ENCODE peak calls at places on chromosome 12, in four cellular contexts. H is activated CD8-positive, alpha-beta T cell treated with anti-CD3 and anti-CD28 coated beads, Interleukin-2, amount 10 ng/mL, durations not matched to agents 7 days and 5 days; J is pancreas; C is T-helper 2 cell. W is an unnamed sample.

GRCh38 chr12:42887657-42888056 is 298.1 kb upstream of the PRICKLE1 start:
- DNase-seq in H (no peak), J (no peak), C (no peak), W (no peak)

GRCh38 chr12:30939234-30939633 is 12.7 kb downstream of the TSPAN11 start:
- DNase-seq in H (no peak), J (no peak), C (no peak), W (peak; percentile 24)

GRCh38 chr12:11433664-11434063 is 38.3 kb upstream of the PRB2 start:
- DNase-seq in H (no peak), J (no peak), C (no peak), W (no peak)

GRCh38 chr12:43337571-43338497 is 214.2 kb downstream of the ADAMTS20 start:
- DNase-seq in H (no peak), J (no peak), C (no peak), W (peak; percentile 18)

GRCh38 chr12:131128556-131128955 is 174.8 kb downstream of the ADGRD1 start:
- DNase-seq in H (no peak), J (no peak), C (no peak), W (no peak)

GRCh38 chr12:66107451-66107915 is 23.1 kb downstream of the LLPH start:
- DNase-seq in H (peak; percentile 78), J (no peak), C (no peak), W (peak; percentile 92)

GRCh38 chr12:89098390-89099102 is 253.8 kb downstream of the DUSP6 start:
- DNase-seq in H (no peak), J (no peak), C (no peak), W (no peak)

GRCh38 chr12:80441921-80442320 is 2.1 kb upstream of the PTPRQ start:
- DNase-seq in H (no peak), J (no peak), C (no peak), W (peak; percentile 70)

GRCh38 chr12:111438501-111438900 is 32.8 kb downstream of the SH2B3 start:
- DNase-seq in H (peak; percentile 63), J (peak; percentile 70), C (no peak), W (peak; percentile 63)

GRCh38 chr12:10068634-10069033 is 30.2 kb downstream of the CLEC1A start:
- DNase-seq in H (no peak), J (no peak), C (no peak), W (no peak)

GRCh38 chr12:108302471-108303311 is 36.4 kb downstream of the CMKLR1 start:
- DNase-seq in H (no peak), J (no peak), C (no peak), W (peak; percentile 80)

GRCh38 chr12:94589591-94590001 is 60.8 kb downstream of the TMCC3 start:
- DNase-seq in H (no peak), J (no peak), C (no peak), W (no peak)

GRCh38 chr12:1488908-1489381 is 105.4 kb downstream of the FBXL14 start:
- DNase-seq in H (peak; percentile 36), J (no peak), C (no peak), W (no peak)

GRCh38 chr12:32400114-32400672 is 835 bp downstream of the FGD4 start:
- DNase-seq in H (no peak), J (no peak), C (no peak), W (no peak)

GRCh38 chr12:32561931-32562341 is 117.2 kb upstream of the DNM1L start:
- DNase-seq in H (no peak), J (no peak), C (no peak), W (peak; percentile 26)

GRCh38 chr12:79618848-79619404 is 71.8 kb downstream of the PAWR start:
- DNase-seq in H (no peak), J (no peak), C (no peak), W (peak; percentile 49)

GRCh38 chr12:52009081-52009751 is 2.5 kb downstream of the TAMALIN start:
- DNase-seq in H (no peak), J (peak; percentile 37), C (no peak), W (no peak)

GRCh38 chr12:123126294-123127144 is 24.4 kb downstream of the PITPNM2 start:
- DNase-seq in H (no peak), J (no peak), C (no peak), W (peak; percentile 94)

GRCh38 chr12:113065126-113066007 is 8.8 kb downstream of the DTX1 start:
- DNase-seq in H (no peak), J (peak; percentile 73), C (no peak), W (no peak)

GRCh38 chr12:14913381-14913781 is 25.0 kb downstream of the ERP27 start:
- DNase-seq in H (no peak), J (peak; percentile 27), C (no peak), W (no peak)

GRCh38 chr12:102927220-102927619 is 10.2 kb upstream of the PAH start:
- DNase-seq in H (no peak), J (no peak), C (no peak), W (no peak)

GRCh38 chr12:45369065-45369464 is 153.2 kb downstream of the ANO6 start:
- DNase-seq in H (no peak), J (no peak), C (no peak), W (peak; percentile 73)

GRCh38 chr12:104243971-104244370 is 28.4 kb downstream of the TXNRD1 start:
- DNase-seq in H (no peak), J (no peak), C (no peak), W (no peak)

GRCh38 chr12:108689314-108690190 is 41.8 kb downstream of the CORO1C start:
- DNase-seq in H (no peak), J (no peak), C (peak; percentile 10), W (peak; percentile 70)

GRCh38 chr12:104740668-104741067 is 217.4 kb downstream of the SLC41A2 start:
- DNase-seq in H (peak; percentile 60), J (no peak), C (no peak), W (no peak)

GRCh38 chr12:45648070-45648469 is 81.4 kb upstream of the ARID2 start:
- DNase-seq in H (no peak), J (peak; percentile 50), C (no peak), W (no peak)

GRCh38 chr12:52836042-52836466 is 1.9 kb upstream of the KRT79 start:
- DNase-seq in H (peak; percentile 73), J (no peak), C (peak; percentile 18), W (peak; percentile 53)